ENCODE peak calls at places on chromosomes 1 and 21, in seven cellular contexts. R is colonic mucosa, T is uterus, M is HFFc6, F is epithelial cell of esophagus, G is heart right ventricle, J is endodermal cell. W is an unnamed sample.

GRCh38 chr1:98410082-98410481 is 251.4 kb upstream of the SNX7 start:
- DNase-seq in T (no peak), R (no peak), F (no peak), J (no peak), M (no peak), G (no peak), W (no peak)

GRCh38 chr1:41418868-41419583 is 57.8 kb downstream of the FOXO6 start:
- DNase-seq in M (peak; percentile 88), R (peak; percentile 85), G (peak; percentile 78), J (peak; percentile 69), T (peak; percentile 60), F (peak; percentile 97), W (peak; percentile 72)

GRCh38 chr1:3350441-3351261 is 103.8 kb upstream of the ARHGEF16 start:
- DNase-seq in J (no peak), T (peak; percentile 47), F (no peak), M (no peak), G (peak; percentile 63), R (no peak), W (no peak)

GRCh38 chr1:62131093-62131725 is 63.4 kb upstream of the L1TD1 start:
- DNase-seq in J (peak; percentile 87), M (peak; percentile 39), F (peak; percentile 73), T (peak; percentile 23), R (peak; percentile 46), G (peak; percentile 36), W (peak; percentile 24)

GRCh38 chr21:31509108-31510017 is 150.1 kb upstream of the SOD1 start:
- DNase-seq in G (no peak), J (peak; percentile 93), M (no peak), R (peak; percentile 47), F (peak; percentile 86), T (no peak), W (no peak)

GRCh38 chr1:45660336-45660735 is 26.0 kb downstream of the GPBP1L1 start:
- DNase-seq in G (no peak), J (no peak), M (no peak), R (no peak), T (no peak), F (no peak), W (no peak)

GRCh38 chr1:205488074-205488723 is 16.3 kb upstream of the CDK18 start:
- DNase-seq in R (peak; percentile 66), M (peak; percentile 55), J (peak; percentile 88), G (peak; percentile 55), F (peak; percentile 67), T (peak; percentile 53), W (peak; percentile 12)

GRCh38 chr1:201019321-201019977 is 4.1 kb downstream of the KIF21B start:
- DNase-seq in J (peak; percentile 45), F (peak; percentile 75), M (no peak), R (peak; percentile 93), G (no peak), T (no peak), W (no peak)

GRCh38 chr1:197130677-197131304 is 15.7 kb downstream of the ASPM start:
- DNase-seq in J (no peak), M (peak; percentile 69), R (no peak), F (peak; percentile 62), G (no peak), T (no peak), W (no peak)

GRCh38 chr1:167198518-167199133 is 22.1 kb upstream of the POU2F1 start:
- DNase-seq in J (peak; percentile 67), R (no peak), G (no peak), F (no peak), T (no peak), M (no peak), W (no peak)

GRCh38 chr1:227952374-227953021 is 4.8 kb upstream of the WNT9A start:
- DNase-seq in M (no peak), F (no peak), J (peak; percentile 31), G (no peak), T (no peak), R (peak; percentile 8), W (no peak)

GRCh38 chr1:227951624-227952373 is 4.1 kb upstream of the WNT9A start:
- DNase-seq in T (no peak), M (no peak), J (peak; percentile 15), G (no peak), R (peak; percentile 12), F (no peak), W (no peak)

GRCh38 chr1:227953022-227953412 is 5.3 kb upstream of the WNT9A start:
- DNase-seq in J (no peak), R (no peak), F (no peak), T (no peak), M (no peak), G (no peak), W (no peak)

GRCh38 chr1:227955808-227956207 is 8.1 kb upstream of the WNT9A start:
- DNase-seq in J (no peak), R (no peak), G (no peak), F (no peak), T (no peak), M (no peak), W (no peak)

DNA sequence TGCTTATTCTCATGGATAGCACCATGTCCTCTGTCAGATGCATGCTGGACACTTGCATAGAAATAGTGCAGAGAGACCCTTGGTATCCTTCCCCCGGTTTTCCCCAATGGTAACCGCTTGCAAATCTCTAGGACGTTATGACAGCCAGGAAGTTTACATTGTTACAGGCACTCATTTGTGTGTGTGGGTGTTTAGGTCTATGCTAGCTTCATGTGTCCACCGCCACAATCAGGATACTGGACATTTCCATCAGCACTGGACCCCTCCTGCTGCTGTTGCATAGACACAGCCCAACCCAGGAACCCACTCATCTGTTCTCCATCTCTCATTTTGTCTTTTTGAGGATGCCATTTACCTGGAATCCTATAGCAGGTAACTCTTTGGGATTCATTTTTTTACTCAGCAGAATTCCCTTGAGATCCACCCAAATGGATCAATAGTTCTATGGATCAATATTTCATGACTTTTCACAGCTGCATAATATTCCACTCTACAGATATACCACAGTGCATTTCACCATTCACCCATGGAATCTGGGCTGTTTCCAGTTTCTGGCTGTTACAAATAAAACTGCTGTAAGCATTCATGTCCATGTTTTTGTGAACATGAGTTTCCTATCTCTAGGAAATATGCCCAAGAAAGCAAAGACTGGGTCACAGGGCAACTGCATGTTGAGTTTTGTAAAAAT is 6.6 kb upstream of the WNT9A start:
- DNase-seq in M (no peak), J (no peak), T (no peak), F (no peak), G (no peak), R (no peak), W (no peak)
- TF ChIP-seq CTCF in M (peak; percentile 8), J (peak; percentile 9), T (no peak), F (no peak), G (no peak), R (no peak), W (no peak)

GRCh38 chr21:39182016-39182415 is 1.2 kb downstream of the PSMG1 start:
- DNase-seq in M (no peak), T (no peak), F (no peak), R (no peak), J (no peak), G (no peak), W (no peak)

GRCh38 chr21:39182484-39183271 is 573 bp downstream of the PSMG1 start:
- DNase-seq in J (no peak), F (peak; percentile 18), G (peak; percentile 23), R (peak; percentile 45), T (no peak), M (peak; percentile 20), W (no peak)

GRCh38 chr21:39183272-39184049 is at the start of gene PSMG1:
- DNase-seq in T (peak; percentile 92), G (peak; percentile 93), M (peak; percentile 90), R (peak; percentile 96), F (peak; percentile 97), J (peak; percentile 98), W (peak; percentile 84)

GRCh38 chr21:39181205-39181818 is 1.9 kb downstream of the PSMG1 start:
- DNase-seq in M (no peak), R (no peak), J (no peak), T (no peak), F (no peak), G (no peak), W (no peak)

DNA sequence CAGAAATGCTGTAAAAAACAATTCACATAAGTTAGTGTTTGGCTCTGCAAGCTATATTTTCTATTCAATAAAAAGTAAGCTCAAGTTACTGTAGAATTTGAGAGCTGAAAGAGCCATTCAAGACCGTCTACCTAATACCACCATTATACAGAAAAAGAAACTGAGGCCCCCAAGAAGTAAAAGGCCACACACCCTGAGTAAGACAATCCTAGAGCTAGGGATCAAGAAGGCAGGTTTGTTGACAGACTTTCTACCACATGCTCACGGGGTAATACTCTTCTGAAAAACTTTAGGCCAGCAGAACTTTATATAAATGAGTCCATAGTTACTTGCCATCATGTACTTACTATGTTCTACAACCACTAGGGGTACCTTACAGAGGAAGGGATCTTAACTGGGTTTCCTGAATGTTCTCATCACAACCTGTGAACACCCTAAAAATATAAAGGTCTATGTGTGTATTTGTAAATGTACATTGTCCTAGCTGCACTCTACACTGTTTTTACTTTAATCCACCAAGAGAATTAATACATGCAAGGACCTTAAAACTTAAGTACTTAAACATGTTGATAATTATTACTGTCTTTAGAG is 2.7 kb downstream of the PSMG1 start:
- DNase-seq in T (no peak), R (no peak), M (peak; percentile 13), J (no peak), G (no peak), F (peak; percentile 19), W (no peak)
- TF ChIP-seq CTCF in T (no peak), R (no peak), M (peak; percentile 67), J (peak; percentile 62), G (peak; percentile 12), F (peak; percentile 26), W (no peak)

DNA sequence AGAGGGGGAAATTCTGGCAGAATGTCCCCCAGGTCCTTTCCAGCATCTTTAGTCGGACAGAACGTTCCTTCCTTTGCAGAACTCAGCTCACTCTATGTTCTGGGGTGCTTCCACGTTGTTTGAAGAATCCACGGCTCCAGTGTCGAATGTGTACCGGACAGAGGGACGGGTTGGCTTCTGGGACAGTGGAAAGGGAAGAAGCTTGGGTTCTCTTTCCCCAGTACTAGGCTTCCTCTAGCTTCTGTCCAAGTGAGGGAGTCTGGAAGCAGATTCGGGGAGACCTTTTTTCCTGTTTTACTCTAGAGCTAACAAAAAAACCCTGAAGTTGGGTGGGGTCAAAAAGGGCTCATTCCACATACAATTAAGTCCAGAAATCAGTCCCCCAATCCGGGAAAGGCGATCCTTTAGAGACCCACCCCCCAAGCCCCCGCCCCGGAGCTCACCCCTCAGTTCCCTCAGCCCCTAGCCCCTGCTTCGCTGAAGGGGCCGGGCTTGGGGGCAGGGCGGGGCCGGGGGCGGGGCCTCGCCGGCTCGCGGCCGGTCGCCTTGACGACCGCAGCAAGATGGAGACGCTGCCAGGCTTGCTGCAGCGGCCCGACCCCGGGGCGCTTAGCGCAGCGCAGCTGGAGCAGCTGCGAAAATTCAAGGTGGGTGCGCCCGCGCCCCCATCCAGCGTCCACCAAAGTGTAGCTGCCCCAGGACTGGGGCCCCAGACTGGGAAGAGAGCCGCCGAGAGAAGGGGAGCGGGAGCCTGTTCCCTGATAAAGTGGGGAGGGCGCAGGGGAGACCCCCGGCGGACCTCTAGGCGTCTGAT is at the start of gene RIIAD1:
- DNase-seq in J (peak; percentile 86), M (no peak), R (no peak), T (peak; percentile 62), F (peak; percentile 12), G (no peak), W (no peak)
- TF ChIP-seq CTCF in J (no peak), M (no peak), R (no peak), T (no peak), F (no peak), G (peak; percentile 32), W (no peak)

DNA sequence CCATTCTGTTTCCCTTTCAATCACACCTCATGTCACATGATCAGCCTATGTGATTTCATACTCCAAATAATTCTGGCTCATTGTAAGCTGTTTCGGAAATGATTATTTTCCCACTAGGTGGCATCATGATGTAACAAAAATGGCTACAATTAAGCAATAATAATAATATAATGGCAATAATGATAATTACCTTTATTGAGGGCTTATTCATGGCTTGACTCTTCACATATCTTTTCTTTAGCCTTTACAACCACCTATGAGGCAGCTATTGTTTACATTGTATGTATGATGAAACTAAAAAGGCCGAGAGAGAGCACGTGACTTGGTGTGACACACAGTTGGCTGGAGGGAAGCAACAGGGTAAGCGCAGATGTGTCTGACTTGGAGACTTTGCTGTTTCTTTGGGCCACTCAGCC is 12.5 kb upstream of the KPRP start:
- DNase-seq in T (no peak), M (peak; percentile 54), F (peak; percentile 92), J (no peak), R (no peak), G (no peak), W (no peak)
- TF ChIP-seq CTCF in T (no peak), M (peak; percentile 43), F (no peak), J (no peak), R (no peak), G (no peak), W (peak; percentile 1)